ENCODE peak calls at places on chromosomes 13 and 19, in eight cellular contexts. A is neural progenitor cell; I is suprapubic skin; Z is CD8-positive, alpha-beta memory T cell; G is A673; W is AG04450; T is dorsolateral prefrontal cortex; J is mesendoderm. M is an unnamed sample.

GRCh38 chr19:54548806-54549205 is 24.8 kb upstream of the LILRA2 start:
- DNase-seq in Z (no peak), I (no peak), J (no peak), G (no peak), T (no peak), W (no peak), A (no peak), M (no peak)

GRCh38 chr19:10517361-10517759 is at the start of gene S1PR5:
- DNase-seq in T (peak; percentile 85), Z (no peak), W (no peak), G (peak; percentile 24), J (peak; percentile 58), A (peak; percentile 54), I (no peak), M (no peak)

GRCh38 chr19:10260141-10260584 is 8.1 kb downstream of the MRPL4 start:
- DNase-seq in T (peak; percentile 43), Z (no peak), A (no peak), G (no peak), I (no peak), J (no peak), W (no peak), M (peak; percentile 75)

GRCh38 chr19:19606021-19606420 is 12.5 kb downstream of the PBX4 start:
- DNase-seq in Z (peak; percentile 57), J (peak; percentile 49), W (no peak), G (no peak), T (no peak), A (no peak), I (no peak), M (peak; percentile 94)

GRCh38 chr13:43424386-43424785 is 362.4 kb downstream of the ENOX1 start:
- DNase-seq in J (no peak), G (no peak), T (no peak), W (no peak), I (no peak), Z (no peak), A (no peak), M (no peak)

GRCh38 chr19:49421039-49421877 is 2.0 kb downstream of the PTH2 start:
- DNase-seq in I (no peak), W (no peak), A (peak; percentile 98), Z (no peak), J (peak; percentile 96), G (peak; percentile 90), T (no peak), M (no peak)

GRCh38 chr13:75399168-75399878 is 82.6 kb downstream of the TBC1D4 start:
- DNase-seq in Z (no peak), T (no peak), J (no peak), W (no peak), A (no peak), I (no peak), G (no peak), M (no peak)

GRCh38 chr13:109955598-109955997 is 169.2 kb upstream of the IRS2 start:
- DNase-seq in W (peak; percentile 13), J (no peak), A (no peak), G (no peak), T (no peak), I (no peak), Z (no peak), M (no peak)

GRCh38 chr19:45152504-45153338 is 8.1 kb downstream of the NKPD1 start:
- DNase-seq in J (peak; percentile 71), W (no peak), I (no peak), A (peak; percentile 85), T (peak; percentile 39), Z (peak; percentile 61), G (peak; percentile 77), M (no peak)

GRCh38 chr19:58227964-58228583 is 640 bp upstream of the ZNF544 start:
- DNase-seq in G (no peak), T (no peak), J (peak; percentile 25), Z (no peak), I (no peak), W (no peak), A (peak; percentile 7), M (no peak)

GRCh38 chr19:14248578-14249011 is 42.6 kb upstream of the ADGRL1 start:
- DNase-seq in A (peak; percentile 93), J (peak; percentile 98), W (no peak), Z (peak; percentile 9), I (no peak), T (peak; percentile 59), G (peak; percentile 92), M (no peak)

GRCh38 chr13:112486386-112487126 is 101.4 kb downstream of the TUBGCP3 start:
- DNase-seq in J (no peak), T (no peak), G (no peak), A (peak; percentile 4), W (no peak), I (no peak), Z (no peak), M (no peak)

GRCh38 chr13:80047406-80047805 is 293.5 kb downstream of the SPRY2 start:
- DNase-seq in W (peak; percentile 30), T (no peak), Z (no peak), J (no peak), A (no peak), I (no peak), G (no peak), M (no peak)

GRCh38 chr13:36395280-36395679 is 37.0 kb upstream of the CCNA1 start:
- DNase-seq in Z (no peak), J (peak; percentile 37), G (peak; percentile 71), I (no peak), A (no peak), W (peak; percentile 27), T (no peak), M (no peak)

DNA sequence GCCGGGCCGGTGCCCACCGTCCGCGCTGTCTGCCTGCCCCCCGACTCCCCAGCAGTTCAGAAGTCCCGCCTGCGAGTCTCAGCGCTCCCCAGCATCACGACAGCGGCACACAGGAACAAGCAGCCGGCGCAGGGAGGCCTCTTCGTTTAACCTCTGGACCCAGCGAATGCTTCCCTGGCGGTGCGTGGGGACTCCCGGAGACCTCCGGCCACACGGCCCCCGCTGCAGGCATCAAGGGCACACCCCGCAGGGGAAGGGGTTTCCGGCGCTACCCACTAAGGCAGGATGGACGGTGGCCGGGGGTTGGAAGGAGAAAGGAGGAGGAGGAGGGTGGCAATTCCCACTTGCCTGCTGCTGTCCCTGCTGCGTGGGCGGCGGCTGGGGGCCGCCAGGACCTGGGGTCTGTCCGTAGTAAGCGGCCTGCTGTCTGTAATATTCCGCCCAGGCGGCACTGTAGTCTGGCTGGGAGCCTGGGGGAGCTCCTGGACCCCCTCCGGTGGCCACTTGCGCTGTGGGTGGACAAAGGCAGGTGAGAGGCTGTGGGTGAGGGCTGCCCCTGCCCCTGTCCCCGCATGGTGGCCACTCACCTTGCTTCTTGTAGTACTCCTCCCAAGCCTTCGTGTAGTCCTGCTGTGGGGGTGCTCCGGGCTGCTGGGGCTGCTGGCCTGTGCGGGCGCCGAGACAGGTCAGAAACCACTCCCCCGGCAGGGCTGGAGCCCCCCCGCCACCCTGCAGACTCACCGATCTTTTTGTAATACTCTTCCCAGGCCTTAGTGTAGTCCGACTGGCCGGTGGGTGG is 9.6 kb downstream of the KHSRP start:
- DNase-seq in T (no peak), A (no peak), I (no peak), G (no peak), Z (no peak), W (no peak), J (no peak), M (no peak)
- H3K27ac ChIP-seq in T (no peak overlapping the region), A (no peak overlapping the region), I (no peak overlapping the region), G (no peak overlapping the region), Z (no peak overlapping the region), W (no peak overlapping the region), J (no peak overlapping the region), M (no peak overlapping the region)

GRCh38 chr19:11738746-11739620 is at the start of gene ZNF823:
- DNase-seq in W (peak; percentile 93), T (peak; percentile 99), I (peak; percentile 100), J (peak; percentile 99), A (peak; percentile 99), Z (peak; percentile 92), G (peak; percentile 99), M (peak; percentile 90)
- H3K27ac ChIP-seq in W (peak within 1 kb of the TSS; percentile 59), T (peak within 1 kb of the TSS; percentile 78), I (peak within 1 kb of the TSS; percentile 91), J (peak within 1 kb of the TSS; percentile 42), A (peak within 1 kb of the TSS; percentile 42), Z (peak within 1 kb of the TSS; percentile 60), G (peak within 1 kb of the TSS; percentile 82), M (peak within 1 kb of the TSS; percentile 60)

DNA sequence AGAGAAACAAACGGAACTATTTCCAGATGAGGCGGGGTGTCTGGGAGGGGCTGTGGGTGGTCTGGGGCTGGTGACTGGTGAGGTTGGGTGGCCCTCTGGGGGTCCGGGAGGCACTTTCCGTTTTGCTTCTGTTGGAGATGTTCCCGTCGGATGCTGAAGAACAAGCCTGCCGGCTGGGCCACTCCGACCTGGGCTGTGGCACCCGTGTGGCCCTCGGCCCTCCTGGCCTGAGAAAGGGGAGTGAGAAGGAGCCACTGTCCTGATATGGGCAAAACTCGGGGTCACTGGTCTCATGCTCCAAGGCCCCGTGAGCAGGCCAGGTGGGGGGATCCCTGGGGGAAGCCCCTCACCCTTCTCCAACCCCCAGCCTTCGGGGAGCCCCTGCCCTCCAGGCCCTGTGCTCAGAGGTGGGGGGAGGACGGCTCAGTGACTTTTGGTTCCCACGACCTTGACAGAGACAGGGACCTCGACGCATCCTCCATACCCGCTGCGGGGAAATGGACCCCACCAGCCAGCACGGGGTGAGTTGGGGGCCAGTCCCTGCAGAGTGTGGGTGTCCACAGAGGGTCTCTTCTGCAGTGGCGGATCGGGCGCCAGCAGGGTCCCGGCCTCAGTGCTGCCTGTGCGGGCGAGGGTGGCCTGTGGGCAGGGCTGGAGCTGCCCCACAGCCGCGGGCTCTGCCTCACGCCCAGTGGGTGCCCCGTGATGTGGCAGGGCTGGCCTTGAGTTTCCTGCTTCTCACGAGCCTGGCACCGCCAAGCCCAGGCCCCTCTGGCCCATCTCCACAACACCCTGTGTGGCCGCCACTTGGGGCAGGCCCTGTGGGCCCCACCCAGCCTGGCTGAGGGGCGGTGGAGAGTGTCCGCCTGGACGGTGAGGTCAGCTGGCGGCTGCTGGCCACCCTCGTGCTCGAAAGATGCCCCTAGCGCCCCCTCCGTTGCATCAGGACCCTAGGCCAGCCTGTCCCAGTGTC is 4.4 kb upstream of the TBXA2R start:
- DNase-seq in W (no peak), I (no peak), G (no peak), T (no peak), Z (no peak), J (no peak), A (no peak), M (no peak)
- H3K27ac ChIP-seq in W (no peak overlapping the region), I (no peak overlapping the region), G (peak overlapping the region; percentile 50), T (no peak overlapping the region), Z (no peak overlapping the region), J (no peak overlapping the region), A (no peak overlapping the region), M (no peak overlapping the region)

GRCh38 chr19:47228937-47229673 is 1.9 kb downstream of the BBC3 start:
- DNase-seq in J (peak; percentile 43), I (no peak), A (peak; percentile 40), W (no peak), Z (peak; percentile 55), G (no peak), T (no peak), M (no peak)
- H3K27ac ChIP-seq in J (no peak overlapping the region), I (peak overlapping the region; percentile 96), A (no peak overlapping the region), W (peak overlapping the region; percentile 52), Z (peak overlapping the region; percentile 84), G (no peak overlapping the region), T (peak overlapping the region; percentile 95), M (peak overlapping the region; percentile 92)

DNA sequence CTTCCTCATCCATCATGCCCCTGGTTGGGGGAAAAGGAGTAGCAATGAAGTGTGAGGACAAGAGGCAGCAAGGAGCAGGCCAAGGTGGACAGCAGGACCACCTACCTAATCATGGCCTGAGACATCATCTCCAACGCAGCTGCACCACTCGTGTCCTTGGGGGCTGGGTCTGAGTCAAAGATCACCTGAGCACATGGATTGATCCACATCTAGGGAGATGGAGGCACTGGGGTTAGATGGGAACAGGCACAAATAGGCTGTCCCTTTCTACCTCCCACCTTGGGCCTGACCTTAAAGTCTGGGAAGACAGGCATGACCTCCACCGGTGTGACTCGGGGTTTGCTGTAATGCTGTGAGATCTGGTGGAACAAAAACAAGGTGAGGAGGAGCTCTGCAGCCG is 2.2 kb downstream of the PAF1 start:
- DNase-seq in T (no peak), A (no peak), J (no peak), G (no peak), I (no peak), Z (no peak), W (no peak), M (no peak)
- H3K27ac ChIP-seq in T (no peak overlapping the region), A (no peak overlapping the region), J (no peak overlapping the region), G (no peak overlapping the region), I (no peak overlapping the region), Z (no peak overlapping the region), W (no peak overlapping the region), M (no peak overlapping the region)